ENCODE peak calls at places on chromosomes 5 and 9, in eight cellular contexts. L is GM23338, U is SK-N-SH, E is stomach, Z is HepG2, D is transverse colon, T is endothelial cell of umbilical vein, F is prostate gland. V is an unnamed sample.

GRCh38 chr5:148829248-148829594 is 2.8 kb downstream of the ADRB2 start:
- DNase-seq in D (no peak), T (no peak), Z (no peak), L (no peak), U (no peak), F (no peak), E (no peak), V (no peak)

GRCh38 chr5:13325765-13326164 is 618.7 kb downstream of the DNAH5 start:
- DNase-seq in Z (no peak), T (no peak), E (no peak), F (no peak), L (no peak), U (no peak), D (no peak), V (no peak)

GRCh38 chr5:115627295-115627825 is 1.5 kb upstream of the TMED7 start:
- DNase-seq in Z (no peak), D (no peak), L (no peak), E (no peak), U (no peak), F (no peak), T (no peak), V (no peak)

GRCh38 chr9:126317513-126317912 is 9.1 kb upstream of the MVB12B start:
- DNase-seq in L (no peak), Z (peak; percentile 47), E (no peak), F (no peak), D (peak; percentile 51), U (no peak), T (peak; percentile 48), V (no peak)

GRCh38 chr5:73940026-73940425 is 314.0 kb downstream of the ARHGEF28 start:
- DNase-seq in U (peak; percentile 22), T (peak; percentile 34), D (no peak), F (no peak), L (no peak), E (no peak), Z (no peak), V (no peak)

GRCh38 chr5:122120957-122121356 is 8.4 kb upstream of the ZNF474 start:
- DNase-seq in Z (no peak), U (no peak), F (no peak), L (no peak), D (no peak), T (no peak), E (no peak), V (no peak)

GRCh38 chr5:72387985-72388384 is 67.8 kb downstream of the PTCD2 start:
- DNase-seq in Z (no peak), F (no peak), L (no peak), T (peak; percentile 90), D (no peak), U (no peak), E (no peak), V (no peak)

GRCh38 chr9:130921483-130921806 is 17.6 kb downstream of the FIBCD1 start:
- DNase-seq in T (no peak), E (no peak), U (no peak), F (no peak), D (no peak), L (no peak), Z (no peak), V (no peak)

GRCh38 chr5:88829053-88829452 is 53.9 kb downstream of the MEF2C start:
- DNase-seq in T (peak; percentile 63), F (no peak), L (peak; percentile 21), U (no peak), D (no peak), E (no peak), Z (no peak), V (no peak)

GRCh38 chr5:78287833-78288232 is 6.7 kb downstream of the AP3B1 start:
- DNase-seq in E (no peak), Z (no peak), T (peak; percentile 34), D (no peak), L (no peak), U (no peak), F (no peak), V (no peak)

GRCh38 chr5:121783700-121784099 is 68.0 kb upstream of the FTMT start:
- DNase-seq in Z (no peak), L (no peak), U (no peak), E (no peak), D (no peak), T (no peak), F (no peak), V (no peak)

GRCh38 chr9:24652181-24652580 is 106.5 kb upstream of the IZUMO3 start:
- DNase-seq in E (no peak), L (no peak), T (no peak), F (no peak), Z (no peak), U (no peak), D (no peak), V (no peak)

GRCh38 chr9:26746357-26747072 is 146.1 kb downstream of the CAAP1 start:
- DNase-seq in D (no peak), E (no peak), T (peak; percentile 17), L (peak; percentile 89), Z (peak; percentile 70), F (no peak), U (no peak), V (no peak)

GRCh38 chr9:97390791-97391406 is 21.0 kb upstream of the TDRD7 start:
- DNase-seq in E (no peak), Z (no peak), L (no peak), F (no peak), U (no peak), D (no peak), T (no peak), V (no peak)

GRCh38 chr9:71442937-71443336 is 321.5 kb upstream of the TRPM3 start:
- DNase-seq in L (no peak), E (no peak), Z (no peak), F (no peak), T (no peak), U (no peak), D (no peak), V (no peak)

GRCh38 chr5:66881475-66882161 is 285.4 kb downstream of the MAST4 start:
- DNase-seq in T (peak; percentile 76), E (peak; percentile 70), D (no peak), Z (no peak), L (no peak), U (no peak), F (peak; percentile 72), V (no peak)

GRCh38 chr5:128154943-128155342 is 71.4 kb downstream of the SLC12A2 start:
- DNase-seq in D (no peak), E (no peak), Z (no peak), U (peak; percentile 32), F (no peak), T (no peak), L (no peak), V (no peak)

GRCh38 chr5:116401546-116401945 is 173.1 kb downstream of the SEMA6A start:
- DNase-seq in T (no peak), F (no peak), Z (no peak), D (no peak), U (no peak), E (no peak), L (no peak), V (no peak)

GRCh38 chr5:96958977-96959376 is 23.1 kb downstream of the LNPEP start:
- DNase-seq in F (no peak), E (no peak), T (no peak), L (no peak), D (no peak), U (no peak), Z (peak; percentile 57), V (no peak)

GRCh38 chr5:7678057-7678456 is 172.9 kb downstream of the CFAP90 start:
- DNase-seq in F (no peak), L (no peak), D (no peak), E (no peak), Z (no peak), T (no peak), U (no peak), V (no peak)

GRCh38 chr5:7679663-7680062 is 171.3 kb downstream of the CFAP90 start:
- DNase-seq in F (no peak), T (no peak), L (no peak), E (no peak), D (no peak), U (no peak), Z (no peak), V (no peak)

GRCh38 chr5:7683753-7684152 is 167.2 kb downstream of the CFAP90 start:
- DNase-seq in F (no peak), D (no peak), L (no peak), E (no peak), T (no peak), Z (no peak), U (no peak), V (no peak)

GRCh38 chr5:7680260-7680659 is 170.7 kb downstream of the CFAP90 start:
- DNase-seq in L (no peak), F (no peak), T (no peak), D (no peak), U (no peak), E (no peak), Z (no peak), V (no peak)

GRCh38 chr5:7682379-7682778 is 168.6 kb downstream of the CFAP90 start:
- DNase-seq in E (no peak), Z (no peak), F (no peak), L (no peak), T (no peak), U (no peak), D (no peak), V (no peak)
- TF ChIP-seq POLR2AphosphoS5 in E (no peak), Z (no peak), F (no peak), L (no peak), T (no peak), U (no peak), D (peak; percentile 76), V (no peak)

GRCh38 chr9:108434036-108434435 is 421.8 kb downstream of the ACTL7B start:
- DNase-seq in D (no peak), L (no peak), F (no peak), T (no peak), U (no peak), E (no peak), Z (no peak), V (no peak)
- H3K27ac ChIP-seq in D (no peak overlapping the region), L (no peak overlapping the region), F (no peak overlapping the region), T (no peak overlapping the region), U (no peak overlapping the region), E (no peak overlapping the region), Z (no peak overlapping the region), V (no peak overlapping the region)

GRCh38 chr5:32264954-32265572 is 47.7 kb downstream of the MTMR12 start:
- DNase-seq in Z (no peak), T (no peak), F (no peak), L (no peak), D (no peak), E (no peak), U (no peak), V (no peak)
- H3K36me3 ChIP-seq in Z (peaks cover 14% of the 10 kb centered on the region), T (peaks cover 16% of the 10 kb centered on the region), F (no peaks in the 10 kb centered on the region), L (peaks cover 43% of the 10 kb centered on the region), D (peaks cover 53% of the 10 kb centered on the region), E (peaks cover 92% of the 10 kb centered on the region), U (peaks cover 33% of the 10 kb centered on the region), V (peaks cover 52% of the 10 kb centered on the region)

GRCh38 chr5:179698935-179699639 is at the start of gene CANX:
- DNase-seq in L (peak; percentile 36), U (no peak), Z (no peak), E (no peak), F (no peak), D (no peak), T (peak; percentile 46), V (no peak)

GRCh38 chr5:179697108-179697507 is 1.7 kb upstream of the CANX start:
- DNase-seq in Z (no peak), T (no peak), F (no peak), E (no peak), U (no peak), D (no peak), L (no peak), V (no peak)

GRCh38 chr5:179700401-179700918 is 1.7 kb downstream of the CANX start:
- DNase-seq in E (no peak), F (no peak), Z (peak; percentile 66), T (peak; percentile 18), D (no peak), U (no peak), L (peak; percentile 23), V (no peak)

GRCh38 chr5:179697993-179698934 is 503 bp upstream of the CANX start:
- DNase-seq in Z (peak; percentile 98), U (peak; percentile 100), D (peak; percentile 99), T (peak; percentile 100), F (peak; percentile 99), E (peak; percentile 99), L (peak; percentile 99), V (peak; percentile 95)

GRCh38 chr5:179699640-179700298 is 1.0 kb downstream of the CANX start:
- DNase-seq in F (no peak), D (peak; percentile 27), L (peak; percentile 17), Z (peak; percentile 57), T (peak; percentile 60), U (peak; percentile 48), E (no peak), V (no peak)
- TF ChIP-seq POLR2AphosphoS5 in F (peak; percentile 17), D (no peak), L (no peak), Z (peak; percentile 48), T (peak; percentile 41), U (no peak), E (no peak), V (no peak)

V was measured in SK-N-MC.